ENCODE peak calls at places on chromosomes 7 and 10, in six cellular contexts. One of them, this sample, is unnamed.

GRCh38 chr10:79383974-79384606 is 36.8 kb downstream of the PPIF start:
- DNase-seq in mucosa of gallbladder: peak
- DNase-seq in AML-193: no peak
- DNase-seq in T1000: no peak
- DNase-seq in body of pancreas: no peak
- DNase-seq in KBM-7: no peak
- DNase-seq in this sample: peak

GRCh38 chr7:130891254-130892094 is 157.5 kb upstream of the KLF14 start:
- DNase-seq in mucosa of gallbladder: no peak
- DNase-seq in AML-193: no peak
- DNase-seq in T1000: peak
- DNase-seq in body of pancreas: peak
- DNase-seq in KBM-7: no peak
- DNase-seq in this sample: no peak

GRCh38 chr10:97718178-97718577 is 4.6 kb downstream of the MARVELD1 start:
- DNase-seq in mucosa of gallbladder: no peak
- DNase-seq in AML-193: peak
- DNase-seq in T1000: no peak
- DNase-seq in body of pancreas: no peak
- DNase-seq in KBM-7: peak
- DNase-seq in this sample: no peak

GRCh38 chr10:60282771-60283353 is 106.8 kb downstream of the ANK3 start:
- DNase-seq in mucosa of gallbladder: no peak
- DNase-seq in AML-193: peak
- DNase-seq in T1000: no peak
- DNase-seq in body of pancreas: peak
- DNase-seq in KBM-7: peak
- DNase-seq in this sample: no peak

GRCh38 chr7:506921-507622 is 12.6 kb downstream of the PDGFA start:
- DNase-seq in mucosa of gallbladder: no peak
- DNase-seq in AML-193: no peak
- DNase-seq in T1000: no peak
- DNase-seq in body of pancreas: peak
- DNase-seq in KBM-7: no peak
- DNase-seq in this sample: peak

GRCh38 chr10:71741671-71742070 is 22.1 kb upstream of the C10orf105 start:
- DNase-seq in mucosa of gallbladder: no peak
- DNase-seq in AML-193: no peak
- DNase-seq in T1000: no peak
- DNase-seq in body of pancreas: no peak
- DNase-seq in KBM-7: no peak
- DNase-seq in this sample: no peak

GRCh38 chr10:29471483-29471859 is 163.3 kb downstream of the SVIL start:
- DNase-seq in mucosa of gallbladder: no peak
- DNase-seq in AML-193: no peak
- DNase-seq in T1000: no peak
- DNase-seq in body of pancreas: no peak
- DNase-seq in KBM-7: no peak
- DNase-seq in this sample: no peak

GRCh38 chr10:128036746-128037542 is 89.3 kb downstream of the MKI67 start:
- DNase-seq in mucosa of gallbladder: peak
- DNase-seq in AML-193: no peak
- DNase-seq in T1000: no peak
- DNase-seq in body of pancreas: no peak
- DNase-seq in KBM-7: no peak
- DNase-seq in this sample: peak

GRCh38 chr7:44531421-44532380 is 9.4 kb downstream of the NPC1L1 start:
- DNase-seq in mucosa of gallbladder: no peak
- DNase-seq in AML-193: no peak
- DNase-seq in T1000: no peak
- DNase-seq in body of pancreas: no peak
- DNase-seq in KBM-7: no peak
- DNase-seq in this sample: no peak

GRCh38 chr10:32446701-32447406 is 914 bp downstream of the CCDC7 start:
- DNase-seq in mucosa of gallbladder: no peak
- DNase-seq in AML-193: peak
- DNase-seq in T1000: no peak
- DNase-seq in body of pancreas: no peak
- DNase-seq in KBM-7: peak
- DNase-seq in this sample: no peak

GRCh38 chr7:106840342-106840741 is 24.7 kb upstream of the PIK3CG start:
- DNase-seq in mucosa of gallbladder: no peak
- DNase-seq in AML-193: no peak
- DNase-seq in T1000: peak
- DNase-seq in body of pancreas: no peak
- DNase-seq in KBM-7: no peak
- DNase-seq in this sample: no peak

GRCh38 chr7:111238891-111239290 is 148.0 kb downstream of the LRRN3 start:
- DNase-seq in mucosa of gallbladder: no peak
- DNase-seq in AML-193: no peak
- DNase-seq in T1000: no peak
- DNase-seq in body of pancreas: no peak
- DNase-seq in KBM-7: no peak
- DNase-seq in this sample: no peak

GRCh38 chr7:141663081-141663510 is 38.9 kb downstream of the DENND11 start:
- DNase-seq in mucosa of gallbladder: peak
- DNase-seq in AML-193: no peak
- DNase-seq in T1000: no peak
- DNase-seq in body of pancreas: peak
- DNase-seq in KBM-7: peak
- DNase-seq in this sample: peak

GRCh38 chr7:123867220-123867619 is 22.3 kb downstream of the HYAL4 start:
- DNase-seq in mucosa of gallbladder: no peak
- DNase-seq in AML-193: no peak
- DNase-seq in T1000: no peak
- DNase-seq in body of pancreas: no peak
- DNase-seq in KBM-7: no peak
- DNase-seq in this sample: no peak

GRCh38 chr10:23604613-23605012 is 165.7 kb downstream of the OTUD1 start:
- DNase-seq in mucosa of gallbladder: no peak
- DNase-seq in AML-193: no peak
- DNase-seq in T1000: no peak
- DNase-seq in body of pancreas: no peak
- DNase-seq in KBM-7: no peak
- DNase-seq in this sample: no peak

GRCh38 chr7:46165281-46165680 is 244.2 kb upstream of the IGFBP3 start:
- DNase-seq in mucosa of gallbladder: no peak
- DNase-seq in AML-193: no peak
- DNase-seq in T1000: no peak
- DNase-seq in body of pancreas: no peak
- DNase-seq in KBM-7: no peak
- DNase-seq in this sample: no peak

GRCh38 chr10:25142465-25142864 is 32.3 kb upstream of the GPR158 start:
- DNase-seq in mucosa of gallbladder: no peak
- DNase-seq in AML-193: no peak
- DNase-seq in T1000: no peak
- DNase-seq in body of pancreas: no peak
- DNase-seq in KBM-7: no peak
- DNase-seq in this sample: no peak

This sample was measured in transverse colon.